ENCODE peak calls at places on chromosomes 4 and X, in seven cellular contexts. G is naive thymus-derived CD4-positive, alpha-beta T cell; E is left ventricle myocardium inferior; W is Caco-2; J is effector memory CD4-positive, alpha-beta T cell; U is tibial artery; R is hepatocyte. K is an unnamed sample.

GRCh38 chrX:132908891-132909290 is 49.5 kb downstream of the HS6ST2 start:
- DNase-seq in G (no peak), W (no peak), U (no peak), R (no peak), E (no peak), J (no peak), K (no peak)

GRCh38 chrX:73851014-73852009 is 288.3 kb downstream of the CHIC1 start:
- DNase-seq in U (no peak), E (no peak), R (no peak), J (peak; percentile 76), W (no peak), G (no peak), K (peak; percentile 86)

GRCh38 chrX:153226344-153227190 is 47.5 kb downstream of the MAGEA1 start:
- DNase-seq in J (no peak), G (no peak), E (no peak), R (peak; percentile 87), U (peak; percentile 19), W (peak; percentile 64), K (no peak)

GRCh38 chrX:118824173-118824782 is 654 bp downstream of the ZCCHC12 start:
- DNase-seq in E (no peak), J (no peak), G (no peak), W (no peak), R (no peak), U (no peak), K (no peak)

GRCh38 chrX:123731987-123732678 is 719 bp downstream of the THOC2 start:
- DNase-seq in R (peak; percentile 41), G (peak; percentile 23), U (no peak), E (no peak), W (peak; percentile 40), J (no peak), K (no peak)

GRCh38 chr4:43992552-43992951 is 456.1 kb downstream of the KCTD8 start:
- DNase-seq in R (peak; percentile 22), G (no peak), J (no peak), W (no peak), E (no peak), U (no peak), K (no peak)

GRCh38 chr4:129167640-129168260 is 71.8 kb downstream of the C4orf33 start:
- DNase-seq in G (no peak), U (no peak), W (no peak), R (peak; percentile 30), J (no peak), E (no peak), K (no peak)

GRCh38 chrX:1453951-1454785 is 1.5 kb upstream of the ASMTL start:
- DNase-seq in G (peak; percentile 92), W (peak; percentile 77), E (peak; percentile 84), J (peak; percentile 77), U (peak; percentile 82), R (peak; percentile 90), K (peak; percentile 90)

GRCh38 chr4:186723207-186724047 is at the start of gene FAT1:
- DNase-seq in J (no peak), G (no peak), R (peak; percentile 90), E (peak; percentile 73), U (peak; percentile 37), W (peak; percentile 62), K (no peak)

GRCh38 chr4:44056721-44057151 is 391.9 kb downstream of the KCTD8 start:
- DNase-seq in U (no peak), R (peak; percentile 10), J (no peak), E (no peak), G (no peak), W (no peak), K (no peak)

GRCh38 chrX:117397846-117398245 is 718.8 kb downstream of the KLHL13 start:
- DNase-seq in U (no peak), R (no peak), G (no peak), J (no peak), W (no peak), E (no peak), K (no peak)

GRCh38 chr4:156946508-156947197 is 24.9 kb downstream of the PDGFC start:
- DNase-seq in J (no peak), E (no peak), W (no peak), G (no peak), U (peak; percentile 59), R (peak; percentile 53), K (no peak)

GRCh38 chrX:85140963-85141362 is 102.6 kb downstream of the SATL1 start:
- DNase-seq in W (no peak), J (no peak), U (no peak), G (no peak), E (no peak), R (no peak), K (no peak)

GRCh38 chrX:27078371-27078770 is 384.8 kb downstream of the PPP4R3C start:
- DNase-seq in G (no peak), W (no peak), U (no peak), R (no peak), J (no peak), E (no peak), K (no peak)

GRCh38 chr4:77154761-77155499 is 2.1 kb upstream of the CCNG2 start:
- DNase-seq in G (no peak), R (no peak), U (no peak), E (no peak), W (no peak), J (no peak), K (no peak)

GRCh38 chr4:105022811-105023667 is 123.6 kb upstream of the TET2 start:
- DNase-seq in E (no peak), G (no peak), R (no peak), U (no peak), W (no peak), J (no peak), K (no peak)

GRCh38 chr4:181870326-181870725 is 372.9 kb upstream of the TENM3 start:
- DNase-seq in J (no peak), W (no peak), R (no peak), E (no peak), U (no peak), G (no peak), K (no peak)

GRCh38 chr4:47010347-47011188 is 17.2 kb upstream of the GABRA4 start:
- DNase-seq in R (no peak), G (no peak), J (no peak), W (no peak), E (no peak), U (no peak), K (peak; percentile 22)

GRCh38 chr4:102439835-102440234 is 61.3 kb upstream of the NFKB1 start:
- DNase-seq in G (no peak), U (no peak), E (no peak), R (peak; percentile 39), W (no peak), J (no peak), K (no peak)

GRCh38 chr4:83490876-83491450 is 6.1 kb upstream of the ABRAXAS1 start:
- DNase-seq in W (no peak), J (no peak), G (no peak), R (peak; percentile 38), U (no peak), E (no peak), K (peak; percentile 29)

GRCh38 chr4:46445689-46446339 is 55.9 kb upstream of the GABRA2 start:
- DNase-seq in E (no peak), J (no peak), R (no peak), W (no peak), U (no peak), G (no peak), K (no peak)

GRCh38 chr4:41433361-41433760 is 104.6 kb upstream of the LIMCH1 start:
- DNase-seq in U (no peak), J (no peak), R (no peak), G (no peak), W (no peak), E (no peak), K (no peak)

GRCh38 chr4:127049506-127049905 is 583.3 kb upstream of the INTU start:
- DNase-seq in U (no peak), G (no peak), R (no peak), E (no peak), J (no peak), W (no peak), K (no peak)

GRCh38 chr4:106522839-106523238 is 154.3 kb upstream of the GIMD1 start:
- DNase-seq in G (no peak), J (no peak), R (no peak), E (no peak), W (peak; percentile 43), U (no peak), K (no peak)

GRCh38 chr4:94455081-94455480 is 3.3 kb downstream of the PDLIM5 start:
- DNase-seq in U (peak; percentile 82), E (peak; percentile 58), R (peak; percentile 70), G (no peak), J (no peak), W (peak; percentile 58), K (no peak)

GRCh38 chr4:13538427-13538973 is 5.8 kb downstream of the NKX3-2 start:
- DNase-seq in W (no peak), G (no peak), E (no peak), R (no peak), J (no peak), U (no peak), K (no peak)
- H3K27me3 ChIP-seq in W (no peaks in the 10 kb centered on the region), G (peaks cover 23% of the 10 kb centered on the region), E (peaks cover 100% of the 10 kb centered on the region), R (peaks cover 100% of the 10 kb centered on the region), J (peaks cover 99% of the 10 kb centered on the region), U (peaks cover 100% of the 10 kb centered on the region), K (peaks cover 81% of the 10 kb centered on the region)

GRCh38 chrX:154370882-154371770 is 3.3 kb downstream of the FLNA start:
- DNase-seq in U (peak; percentile 95), J (peak; percentile 86), R (peak; percentile 94), W (peak; percentile 93), G (peak; percentile 88), E (peak; percentile 95), K (peak; percentile 90)

GRCh38 chrX:154372612-154373022 is 1.8 kb downstream of the FLNA start:
- DNase-seq in G (no peak), W (peak; percentile 54), J (no peak), U (no peak), R (no peak), E (no peak), K (peak; percentile 49)

GRCh38 chrX:154370300-154370881 is 4.0 kb downstream of the FLNA start:
- DNase-seq in J (no peak), E (peak; percentile 31), W (no peak), R (peak; percentile 44), G (no peak), U (no peak), K (no peak)

GRCh38 chrX:154373340-154374306 is 811 bp downstream of the FLNA start:
- DNase-seq in R (peak; percentile 75), J (no peak), E (peak; percentile 41), W (peak; percentile 92), G (no peak), U (peak; percentile 73), K (no peak)

GRCh38 chrX:154371771-154372300 is 2.6 kb downstream of the FLNA start:
- DNase-seq in J (no peak), R (no peak), W (no peak), E (no peak), U (no peak), G (no peak), K (peak; percentile 24)
- H3K4me3 ChIP-seq in J (peak overlapping the region; percentile 77), R (no peak overlapping the region), W (peak overlapping the region; percentile 39), E (peak overlapping the region; percentile 87), U (peak overlapping the region; percentile 85), G (peak overlapping the region; percentile 41), K (no peak overlapping the region)

DNA sequence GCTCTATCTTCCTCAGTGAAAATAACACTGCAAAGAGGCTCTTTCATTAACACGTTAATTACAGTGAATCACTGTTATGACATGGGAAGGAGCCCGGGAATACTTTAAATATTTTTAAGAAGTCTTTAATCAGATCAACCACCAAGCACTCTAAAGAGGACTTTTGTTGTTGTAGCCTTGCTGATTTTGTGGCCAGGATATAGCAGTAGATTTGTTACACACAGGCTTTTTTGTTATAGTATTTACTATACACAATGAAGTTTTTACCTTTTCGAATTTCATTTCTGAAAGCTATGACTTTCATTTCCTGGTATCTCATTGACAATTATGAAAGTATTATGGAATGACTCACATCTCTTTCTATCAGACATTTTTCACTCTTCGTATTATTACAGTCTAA is 20.3 kb downstream of the FGF13 start:
- DNase-seq in E (no peak), G (no peak), W (no peak), R (no peak), J (no peak), U (no peak), K (no peak)
- H3K4me1 ChIP-seq in E (no peaks in the 10 kb centered on the region), G (no peaks in the 10 kb centered on the region), W (no peaks in the 10 kb centered on the region), R (no peaks in the 10 kb centered on the region), J (no peaks in the 10 kb centered on the region), U (peaks cover 3% of the 10 kb centered on the region), K (no peaks in the 10 kb centered on the region)

GRCh38 chr4:5010984-5011383 is 8.3 kb downstream of the CYTL1 start:
- DNase-seq in U (no peak), G (no peak), R (no peak), W (no peak), J (no peak), E (no peak), K (no peak)
- H3K27me3 ChIP-seq in U (peaks cover 3% of the 10 kb centered on the region), G (no peaks in the 10 kb centered on the region), R (peaks cover 11% of the 10 kb centered on the region), W (no peaks in the 10 kb centered on the region), J (no peaks in the 10 kb centered on the region), E (peaks cover 82% of the 10 kb centered on the region), K (no peaks in the 10 kb centered on the region)